ENCODE peak calls at places on chromosomes 16 and 17, in eight cellular contexts. Q is lower leg skin, R is AG10803, S is GM23338, Z is BE2C, A is AG04450, J is HL-60, X is HCT116. N is an unnamed sample.
A peak's percentile ranks its signal among the peaks of the same experiment; 100 is the strongest.

GRCh38 chr17:71828182-71828596 is 292.6 kb upstream of the SOX9 start:
- DNase-seq in Q (no peak), R (peak; percentile 83), S (peak; percentile 97), Z (peak; percentile 78), A (no peak), J (no peak), X (no peak), N (no peak)

GRCh38 chr17:8426094-8426720 is 9.5 kb upstream of the NDEL1 start:
- DNase-seq in Q (no peak), R (no peak), S (no peak), Z (no peak), A (no peak), J (no peak), X (no peak), N (no peak)

GRCh38 chr16:23060458-23061320 is 88.6 kb downstream of the USP31 start:
- DNase-seq in Q (peak; percentile 91), R (peak; percentile 68), S (peak; percentile 87), Z (peak; percentile 77), A (peak; percentile 47), J (peak; percentile 40), X (peak; percentile 47), N (peak; percentile 33)

GRCh38 chr16:47966325-47966724 is 189.5 kb downstream of the ABCC12 start:
- DNase-seq in Q (no peak), R (no peak), S (no peak), Z (no peak), A (no peak), J (no peak), X (no peak), N (no peak)

GRCh38 chr16:22786691-22787090 is 27.3 kb upstream of the HS3ST2 start:
- DNase-seq in Q (no peak), R (peak; percentile 8), S (no peak), Z (no peak), A (no peak), J (no peak), X (no peak), N (no peak)

GRCh38 chr17:27471321-27472269 is 15.3 kb downstream of the KSR1 start:
- DNase-seq in Q (no peak), R (no peak), S (no peak), Z (no peak), A (no peak), J (no peak), X (peak; percentile 41), N (peak; percentile 92)

GRCh38 chr17:71338396-71338795 is 782.4 kb upstream of the SOX9 start:
- DNase-seq in Q (no peak), R (peak; percentile 86), S (no peak), Z (no peak), A (no peak), J (no peak), X (no peak), N (no peak)

GRCh38 chr17:62720126-62720850 is 87.8 kb downstream of the MARCHF10 start:
- DNase-seq in Q (no peak), R (no peak), S (peak; percentile 66), Z (no peak), A (no peak), J (no peak), X (no peak), N (peak; percentile 41)

GRCh38 chr17:38428643-38429371 is 543 bp downstream of the ARHGAP23 start:
- DNase-seq in Q (peak; percentile 90), R (peak; percentile 65), S (peak; percentile 72), Z (no peak), A (no peak), J (no peak), X (no peak), N (no peak)

GRCh38 chr16:27223701-27224100 is 20.4 kb downstream of the KDM8 start:
- DNase-seq in Q (no peak), R (no peak), S (no peak), Z (no peak), A (no peak), J (no peak), X (no peak), N (no peak)

GRCh38 chr17:80017226-80018010 is 18.3 kb downstream of the TBC1D16 start:
- DNase-seq in Q (no peak), R (no peak), S (no peak), Z (no peak), A (no peak), J (no peak), X (no peak), N (no peak)

GRCh38 chr17:69500911-69501429 is 86.5 kb downstream of the MAP2K6 start:
- DNase-seq in Q (no peak), R (peak; percentile 41), S (no peak), Z (no peak), A (no peak), J (no peak), X (no peak), N (no peak)

GRCh38 chr17:43931062-43931571 is 11.2 kb downstream of the PPY start:
- DNase-seq in Q (no peak), R (no peak), S (no peak), Z (no peak), A (no peak), J (no peak), X (no peak), N (no peak)

GRCh38 chr16:30142672-30143346 is 19.8 kb upstream of the MAPK3 start:
- DNase-seq in Q (no peak), R (no peak), S (peak; percentile 50), Z (peak; percentile 19), A (no peak), J (peak; percentile 29), X (no peak), N (no peak)

GRCh38 chr17:74975943-74976342 is 3.4 kb upstream of the HID1 start:
- DNase-seq in Q (no peak), R (no peak), S (no peak), Z (no peak), A (no peak), J (no peak), X (no peak), N (no peak)

GRCh38 chr16:2490190-2491105 is 15.5 kb downstream of the TBC1D24 start:
- DNase-seq in Q (no peak), R (no peak), S (no peak), Z (no peak), A (no peak), J (no peak), X (no peak), N (no peak)

GRCh38 chr16:52562770-52563169 is 15.8 kb upstream of the TOX3 start:
- DNase-seq in Q (no peak), R (no peak), S (no peak), Z (no peak), A (no peak), J (no peak), X (no peak), N (no peak)

GRCh38 chr16:54443352-54443751 is 156.8 kb upstream of the IRX3 start:
- DNase-seq in Q (no peak), R (peak; percentile 26), S (no peak), Z (no peak), A (no peak), J (no peak), X (no peak), N (no peak)

GRCh38 chr16:31473300-31474052 is 1.5 kb downstream of the TGFB1I1 start:
- DNase-seq in Q (no peak), R (no peak), S (no peak), Z (no peak), A (no peak), J (no peak), X (no peak), N (no peak)

GRCh38 chr17:14780116-14780515 is 479.2 kb downstream of the HS3ST3B1 start:
- DNase-seq in Q (no peak), R (no peak), S (peak; percentile 17), Z (no peak), A (no peak), J (no peak), X (no peak), N (no peak)

GRCh38 chr16:19073344-19073743 is 5.9 kb downstream of the COQ7 start:
- DNase-seq in Q (no peak), R (no peak), S (no peak), Z (no peak), A (no peak), J (no peak), X (no peak), N (no peak)

GRCh38 chr17:71548540-71549190 is 572.2 kb upstream of the SOX9 start:
- DNase-seq in Q (no peak), R (peak; percentile 62), S (no peak), Z (no peak), A (no peak), J (no peak), X (no peak), N (no peak)

GRCh38 chr16:70460737-70461261 is 6.4 kb downstream of the FCSK start:
- DNase-seq in Q (no peak), R (no peak), S (no peak), Z (peak; percentile 39), A (no peak), J (no peak), X (no peak), N (no peak)

GRCh38 chr16:50441758-50442157 is 73.0 kb upstream of the BRD7 start:
- DNase-seq in Q (peak; percentile 36), R (no peak), S (peak; percentile 41), Z (no peak), A (no peak), J (no peak), X (no peak), N (no peak)

GRCh38 chr16:89621698-89622409 is 8.4 kb downstream of the DPEP1 start:
- DNase-seq in Q (no peak), R (no peak), S (no peak), Z (no peak), A (no peak), J (no peak), X (no peak), N (no peak)

GRCh38 chr17:39009471-39010085 is 42.4 kb upstream of the FBXO47 start:
- DNase-seq in Q (no peak), R (no peak), S (no peak), Z (no peak), A (no peak), J (no peak), X (no peak), N (no peak)

GRCh38 chr16:5432166-5432565 is 334.6 kb upstream of the EEF2KMT start:
- DNase-seq in Q (no peak), R (no peak), S (no peak), Z (no peak), A (no peak), J (no peak), X (no peak), N (no peak)

GRCh38 chr17:19744492-19744891 is 3.6 kb downstream of the ALDH3A1 start:
- DNase-seq in Q (no peak), R (no peak), S (no peak), Z (no peak), A (no peak), J (no peak), X (no peak), N (no peak)
- H3K4me3 ChIP-seq in Q (no peak overlapping the region), R (peak overlapping the region; percentile 16), S (peak overlapping the region; percentile 50), Z (peak overlapping the region; percentile 50), A (peak overlapping the region; percentile 35), J (peak overlapping the region; percentile 25), X (peak overlapping the region; percentile 24), N (peak overlapping the region; percentile 27)

GRCh38 chr17:78787444-78787843 is 5.4 kb upstream of the CYTH1 start:
- DNase-seq in Q (no peak), R (no peak), S (peak; percentile 68), Z (no peak), A (no peak), J (no peak), X (no peak), N (no peak)
- TF ChIP-seq CTCF in Q (no peak), R (no peak), S (peak; percentile 54), Z (no peak), A (no peak), J (no peak), X (no peak), N (no peak)

GRCh38 chr17:78020717-78021108 is 62.2 kb downstream of the TNRC6C start:
- DNase-seq in Q (no peak), R (peak; percentile 54), S (no peak), Z (no peak), A (no peak), J (no peak), X (no peak), N (no peak)
- H3K4me3 ChIP-seq in Q (no peak overlapping the region), R (no peak overlapping the region), S (no peak overlapping the region), Z (no peak overlapping the region), A (no peak overlapping the region), J (no peak overlapping the region), X (no peak overlapping the region), N (no peak overlapping the region)

GRCh38 chr16:49352923-49353322 is 20.7 kb upstream of the C16orf78 start:
- DNase-seq in Q (no peak), R (peak; percentile 6), S (peak; percentile 83), Z (peak; percentile 57), A (no peak), J (no peak), X (peak; percentile 6), N (no peak)
- TF ChIP-seq CTCF in Q (no peak), R (peak; percentile 26), S (peak; percentile 74), Z (peak; percentile 77), A (peak; percentile 31), J (no peak), X (peak; percentile 55), N (peak; percentile 68)